ENCODE peak calls at places on chromosome 20, in ten cellular contexts. One of them, this sample, is unnamed.

GRCh38 chr20:45449528-45449927 is 20.0 kb upstream of the WFDC2 start:
- DNase-seq in naive thymus-derived CD8-positive, alpha-beta T cell: no peak
- DNase-seq in activated CD8-positive, alpha-beta memory T cell treated with anti-CD3 and anti-CD28 coated beads, Interleukin-2, amount 10 ng/mL, durations not matched to agents 7 days and 5 days: no peak
- DNase-seq in stimulated activated CD4-positive, alpha-beta T cell treated with anti-CD3 and anti-CD28 coated beads, Interleukin-4, amount 100 ng/mL, for 24 hours: no peak
- DNase-seq in tibial nerve: no peak
- DNase-seq in HFF-Myc: no peak
- DNase-seq in HEK293T: no peak
- DNase-seq in Calu3: no peak
- DNase-seq in ELR: no peak
- DNase-seq in cardiac fibroblast: no peak
- DNase-seq in this sample: no peak

GRCh38 chr20:31652917-31653385 is 15.2 kb downstream of the COX4I2 start:
- DNase-seq in naive thymus-derived CD8-positive, alpha-beta T cell: no peak
- DNase-seq in activated CD8-positive, alpha-beta memory T cell treated with anti-CD3 and anti-CD28 coated beads, Interleukin-2, amount 10 ng/mL, durations not matched to agents 7 days and 5 days: no peak
- DNase-seq in stimulated activated CD4-positive, alpha-beta T cell treated with anti-CD3 and anti-CD28 coated beads, Interleukin-4, amount 100 ng/mL, for 24 hours: no peak
- DNase-seq in tibial nerve: no peak
- DNase-seq in HFF-Myc: peak; percentile 35
- DNase-seq in HEK293T: no peak
- DNase-seq in Calu3: no peak
- DNase-seq in ELR: peak; percentile 36
- DNase-seq in cardiac fibroblast: peak; percentile 69
- DNase-seq in this sample: no peak

GRCh38 chr20:45407783-45408645 is at the start of gene DBNDD2:
- DNase-seq in naive thymus-derived CD8-positive, alpha-beta T cell: no peak
- DNase-seq in activated CD8-positive, alpha-beta memory T cell treated with anti-CD3 and anti-CD28 coated beads, Interleukin-2, amount 10 ng/mL, durations not matched to agents 7 days and 5 days: no peak
- DNase-seq in stimulated activated CD4-positive, alpha-beta T cell treated with anti-CD3 and anti-CD28 coated beads, Interleukin-4, amount 100 ng/mL, for 24 hours: no peak
- DNase-seq in tibial nerve: no peak
- DNase-seq in HFF-Myc: no peak
- DNase-seq in HEK293T: no peak
- DNase-seq in Calu3: no peak
- DNase-seq in ELR: no peak
- DNase-seq in cardiac fibroblast: no peak
- DNase-seq in this sample: no peak

GRCh38 chr20:59754551-59754950 is 150.2 kb downstream of the PHACTR3 start:
- DNase-seq in naive thymus-derived CD8-positive, alpha-beta T cell: no peak
- DNase-seq in activated CD8-positive, alpha-beta memory T cell treated with anti-CD3 and anti-CD28 coated beads, Interleukin-2, amount 10 ng/mL, durations not matched to agents 7 days and 5 days: no peak
- DNase-seq in stimulated activated CD4-positive, alpha-beta T cell treated with anti-CD3 and anti-CD28 coated beads, Interleukin-4, amount 100 ng/mL, for 24 hours: no peak
- DNase-seq in tibial nerve: no peak
- DNase-seq in HFF-Myc: no peak
- DNase-seq in HEK293T: no peak
- DNase-seq in Calu3: no peak
- DNase-seq in ELR: no peak
- DNase-seq in cardiac fibroblast: no peak
- DNase-seq in this sample: no peak

GRCh38 chr20:49635171-49635570 is 67.2 kb upstream of the PTGIS start:
- DNase-seq in naive thymus-derived CD8-positive, alpha-beta T cell: no peak
- DNase-seq in activated CD8-positive, alpha-beta memory T cell treated with anti-CD3 and anti-CD28 coated beads, Interleukin-2, amount 10 ng/mL, durations not matched to agents 7 days and 5 days: no peak
- DNase-seq in stimulated activated CD4-positive, alpha-beta T cell treated with anti-CD3 and anti-CD28 coated beads, Interleukin-4, amount 100 ng/mL, for 24 hours: no peak
- DNase-seq in tibial nerve: peak; percentile 43
- DNase-seq in HFF-Myc: no peak
- DNase-seq in HEK293T: no peak
- DNase-seq in Calu3: no peak
- DNase-seq in ELR: no peak
- DNase-seq in cardiac fibroblast: no peak
- DNase-seq in this sample: no peak

GRCh38 chr20:63036266-63036665 is 29.5 kb upstream of the BHLHE23 start:
- DNase-seq in naive thymus-derived CD8-positive, alpha-beta T cell: peak; percentile 10
- DNase-seq in activated CD8-positive, alpha-beta memory T cell treated with anti-CD3 and anti-CD28 coated beads, Interleukin-2, amount 10 ng/mL, durations not matched to agents 7 days and 5 days: no peak
- DNase-seq in stimulated activated CD4-positive, alpha-beta T cell treated with anti-CD3 and anti-CD28 coated beads, Interleukin-4, amount 100 ng/mL, for 24 hours: no peak
- DNase-seq in tibial nerve: no peak
- DNase-seq in HFF-Myc: no peak
- DNase-seq in HEK293T: no peak
- DNase-seq in Calu3: no peak
- DNase-seq in ELR: no peak
- DNase-seq in cardiac fibroblast: no peak
- DNase-seq in this sample: no peak

GRCh38 chr20:56422131-56422823 is 10.2 kb downstream of the CASS4 start:
- DNase-seq in naive thymus-derived CD8-positive, alpha-beta T cell: no peak
- DNase-seq in activated CD8-positive, alpha-beta memory T cell treated with anti-CD3 and anti-CD28 coated beads, Interleukin-2, amount 10 ng/mL, durations not matched to agents 7 days and 5 days: no peak
- DNase-seq in stimulated activated CD4-positive, alpha-beta T cell treated with anti-CD3 and anti-CD28 coated beads, Interleukin-4, amount 100 ng/mL, for 24 hours: no peak
- DNase-seq in tibial nerve: no peak
- DNase-seq in HFF-Myc: peak; percentile 71
- DNase-seq in HEK293T: no peak
- DNase-seq in Calu3: peak; percentile 40
- DNase-seq in ELR: peak; percentile 92
- DNase-seq in cardiac fibroblast: peak; percentile 76
- DNase-seq in this sample: no peak

GRCh38 chr20:63483834-63484233 is 11.4 kb upstream of the KCNQ2 start:
- DNase-seq in naive thymus-derived CD8-positive, alpha-beta T cell: no peak
- DNase-seq in activated CD8-positive, alpha-beta memory T cell treated with anti-CD3 and anti-CD28 coated beads, Interleukin-2, amount 10 ng/mL, durations not matched to agents 7 days and 5 days: no peak
- DNase-seq in stimulated activated CD4-positive, alpha-beta T cell treated with anti-CD3 and anti-CD28 coated beads, Interleukin-4, amount 100 ng/mL, for 24 hours: no peak
- DNase-seq in tibial nerve: no peak
- DNase-seq in HFF-Myc: no peak
- DNase-seq in HEK293T: no peak
- DNase-seq in Calu3: peak; percentile 40
- DNase-seq in ELR: peak; percentile 34
- DNase-seq in cardiac fibroblast: no peak
- DNase-seq in this sample: no peak

This sample was measured in effector CD4-positive, alpha-beta T cell.